ENCODE peak calls at places on chromosome 17, in eight cellular contexts. O is left lung; J is tibial nerve; F is upper lobe of right lung; B is thoracic aorta; S is stomach; H is CD8-positive, alpha-beta memory T cell; I is IMR-90. R is an unnamed sample.

GRCh38 chr17:55098765-55099164 is 130.2 kb downstream of the STXBP4 start:
- DNase-seq in O (no peak), I (no peak), H (no peak), J (no peak), B (no peak), F (no peak), S (no peak), R (no peak)

GRCh38 chr17:43723697-43724359 is 34.8 kb downstream of the SOST start:
- DNase-seq in O (no peak), H (no peak), I (peak; percentile 70), B (no peak), F (no peak), J (no peak), S (no peak), R (no peak)

GRCh38 chr17:40224707-40225092 is 5.6 kb downstream of the WIPF2 start:
- DNase-seq in O (peak; percentile 63), I (peak; percentile 55), S (peak; percentile 40), B (peak; percentile 9), J (peak; percentile 70), F (no peak), H (no peak), R (no peak)

GRCh38 chr17:83007504-83008475 is 71.6 kb upstream of the METRNL start:
- DNase-seq in O (no peak), I (no peak), F (no peak), B (no peak), H (no peak), J (no peak), S (no peak), R (no peak)

GRCh38 chr17:80758793-80759673 is 214.4 kb downstream of the RPTOR start:
- DNase-seq in S (no peak), O (peak; percentile 26), F (no peak), J (no peak), H (peak; percentile 51), B (no peak), I (peak; percentile 39), R (no peak)

GRCh38 chr17:43582426-43582825 is 36.3 kb upstream of the ETV4 start:
- DNase-seq in O (no peak), B (no peak), I (no peak), F (no peak), H (no peak), S (no peak), J (no peak), R (no peak)

GRCh38 chr17:8060274-8060673 is 21.4 kb downstream of the ALOX15B start:
- DNase-seq in I (peak; percentile 65), S (peak; percentile 64), F (peak; percentile 45), O (no peak), J (peak; percentile 89), B (no peak), H (peak; percentile 63), R (peak; percentile 50)

GRCh38 chr17:49901460-49902331 is 53.8 kb upstream of the TAC4 start:
- DNase-seq in J (no peak), F (peak; percentile 75), O (no peak), I (no peak), B (no peak), S (no peak), H (no peak), R (peak; percentile 66)

GRCh38 chr17:6755731-6756184 is at the start of gene XAF1:
- DNase-seq in S (peak; percentile 46), I (peak; percentile 33), H (peak; percentile 51), O (peak; percentile 56), J (peak; percentile 34), B (no peak), F (peak; percentile 71), R (peak; percentile 52)

GRCh38 chr17:33387406-33387805 is 94.3 kb upstream of the ASIC2 start:
- DNase-seq in F (no peak), J (no peak), I (no peak), B (no peak), H (no peak), S (no peak), O (no peak), R (no peak)

GRCh38 chr17:7858487-7858832 is 657 bp downstream of the CYB5D1 start:
- DNase-seq in F (peak; percentile 72), B (no peak), S (no peak), H (no peak), I (peak; percentile 44), O (peak; percentile 44), J (no peak), R (peak; percentile 57)

GRCh38 chr17:18093616-18094408 is 6.1 kb downstream of the DRG2 start:
- DNase-seq in O (no peak), S (no peak), I (peak; percentile 83), B (no peak), J (no peak), H (no peak), F (no peak), R (no peak)

GRCh38 chr17:57651996-57652395 is 93.1 kb downstream of the CCDC182 start:
- DNase-seq in B (no peak), J (no peak), O (no peak), H (no peak), I (no peak), F (no peak), S (no peak), R (no peak)

GRCh38 chr17:78498848-78499247 is 78.3 kb downstream of the DNAH17 start:
- DNase-seq in J (no peak), O (no peak), F (peak; percentile 48), I (no peak), H (no peak), S (no peak), B (no peak), R (no peak)

GRCh38 chr17:78496311-78496710 is 80.9 kb downstream of the DNAH17 start:
- DNase-seq in B (no peak), H (no peak), I (no peak), F (peak; percentile 13), S (no peak), J (no peak), O (no peak), R (no peak)

GRCh38 chr17:78494961-78495330 is 82.2 kb downstream of the DNAH17 start:
- DNase-seq in F (no peak), I (no peak), S (no peak), B (no peak), O (no peak), J (no peak), H (no peak), R (no peak)

GRCh38 chr17:78495634-78496033 is 81.6 kb downstream of the DNAH17 start:
- DNase-seq in O (no peak), S (no peak), B (no peak), I (no peak), J (no peak), F (peak; percentile 51), H (no peak), R (no peak)

GRCh38 chr17:78497115-78497540 is 80.1 kb downstream of the DNAH17 start:
- DNase-seq in F (peak; percentile 80), I (peak; percentile 72), O (peak; percentile 70), J (peak; percentile 62), S (peak; percentile 70), H (peak; percentile 36), B (no peak), R (peak; percentile 75)
- H3K27me3 ChIP-seq in F (no peaks in the 10 kb centered on the region), I (peaks cover 9% of the 10 kb centered on the region), O (no peaks in the 10 kb centered on the region), J (no peaks in the 10 kb centered on the region), S (no peaks in the 10 kb centered on the region), H (no peaks in the 10 kb centered on the region), B (no peaks in the 10 kb centered on the region), R (no peaks in the 10 kb centered on the region)

GRCh38 chr17:16215273-16215964 is at the start of gene NCOR1:
- DNase-seq in O (peak; percentile 95), B (peak; percentile 62), I (peak; percentile 93), F (peak; percentile 98), S (peak; percentile 94), J (peak; percentile 80), H (peak; percentile 84), R (peak; percentile 96)

GRCh38 chr17:16212793-16213192 is 2.5 kb downstream of the NCOR1 start:
- DNase-seq in F (no peak), J (no peak), B (no peak), S (no peak), H (no peak), I (no peak), O (no peak), R (no peak)

GRCh38 chr17:16215002-16215272 is 397 bp downstream of the NCOR1 start:
- DNase-seq in B (no peak), H (no peak), I (no peak), F (peak; percentile 86), J (peak; percentile 24), S (peak; percentile 47), O (peak; percentile 61), R (peak; percentile 71)

GRCh38 chr17:16214190-16215001 is 938 bp downstream of the NCOR1 start:
- DNase-seq in J (no peak), O (no peak), B (no peak), F (no peak), I (peak; percentile 11), H (no peak), S (no peak), R (no peak)

GRCh38 chr17:16211601-16212000 is 3.7 kb downstream of the NCOR1 start:
- DNase-seq in I (no peak), F (no peak), B (no peak), S (no peak), O (no peak), J (no peak), H (no peak), R (no peak)
- H3K27me3 ChIP-seq in I (no peaks in the 10 kb centered on the region), F (no peaks in the 10 kb centered on the region), B (no peaks in the 10 kb centered on the region), S (no peaks in the 10 kb centered on the region), O (no peaks in the 10 kb centered on the region), J (no peaks in the 10 kb centered on the region), H (no peaks in the 10 kb centered on the region), R (no peaks in the 10 kb centered on the region)

GRCh38 chr17:74257311-74257710 is 16.7 kb upstream of the DNAI2 start:
- DNase-seq in S (no peak), O (no peak), F (no peak), J (no peak), H (no peak), B (no peak), I (no peak), R (no peak)

GRCh38 chr17:74249966-74250365 is 24.1 kb upstream of the DNAI2 start:
- DNase-seq in O (no peak), F (no peak), H (no peak), S (no peak), J (no peak), B (no peak), I (no peak), R (no peak)

GRCh38 chr17:74253036-74253435 is 21.0 kb upstream of the DNAI2 start:
- DNase-seq in H (no peak), B (no peak), F (no peak), J (no peak), S (no peak), I (no peak), O (no peak), R (no peak)

GRCh38 chr17:74251051-74251450 is 23.0 kb upstream of the DNAI2 start:
- DNase-seq in H (no peak), F (no peak), J (no peak), B (no peak), I (no peak), S (no peak), O (no peak), R (no peak)

DNA sequence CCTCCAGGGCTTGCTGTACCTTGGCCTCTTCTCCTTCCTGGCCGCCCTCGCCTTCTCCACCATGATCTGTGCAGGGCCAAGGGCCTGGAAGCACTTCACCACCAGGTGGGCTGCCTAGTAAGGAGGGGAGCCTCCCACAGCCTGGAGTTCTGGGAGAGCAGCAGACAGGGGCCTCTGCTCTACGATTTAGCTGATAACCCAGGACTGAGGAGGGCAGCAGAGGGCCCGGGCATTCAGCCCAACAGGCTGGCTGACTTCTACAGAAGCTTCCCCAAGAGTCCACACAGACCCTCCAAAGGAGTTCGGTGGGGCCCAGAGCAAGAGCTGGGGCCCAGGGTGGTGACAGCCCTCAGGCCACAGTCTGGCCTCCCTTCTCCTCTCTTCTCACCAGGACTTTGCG is 21.8 kb upstream of the DNAI2 start:
- DNase-seq in J (no peak), S (no peak), B (no peak), H (no peak), F (no peak), I (no peak), O (no peak), R (no peak)
- H3K27me3 ChIP-seq in J (no peaks in the 10 kb centered on the region), S (no peaks in the 10 kb centered on the region), B (no peaks in the 10 kb centered on the region), H (no peaks in the 10 kb centered on the region), F (no peaks in the 10 kb centered on the region), I (no peaks in the 10 kb centered on the region), O (no peaks in the 10 kb centered on the region), R (no peaks in the 10 kb centered on the region)

GRCh38 chr17:34582185-34582900 is 3.0 kb downstream of the TMEM132E start:
- DNase-seq in O (no peak), J (no peak), H (no peak), B (no peak), F (peak; percentile 51), S (no peak), I (no peak), R (no peak)
- H3K27me3 ChIP-seq in O (peaks cover 97% of the 10 kb centered on the region), J (no peaks in the 10 kb centered on the region), H (peaks cover 36% of the 10 kb centered on the region), B (peaks cover 7% of the 10 kb centered on the region), F (peaks cover 84% of the 10 kb centered on the region), S (peaks cover 26% of the 10 kb centered on the region), I (peaks cover 86% of the 10 kb centered on the region), R (peaks cover 87% of the 10 kb centered on the region)